ENCODE peak calls at places on chromosomes 3 and 15, in ten cellular contexts. Z is upper lobe of left lung, J is mesenchymal stem cell, A is cardiac muscle cell, O is lower lobe of right lung, F is A673, X is T-helper 17 cell, P is astrocyte, H is left lung, V is adrenal gland. S is an unnamed sample. For H3K9me3, the result is how much of the 10 kb centered on the place peaks cover.

GRCh38 chr3:141039573-141039972 is 11.6 kb upstream of the SPSB4 start:
- DNase-seq in Z (no peak), J (no peak), A (no peak), O (no peak), F (no peak), X (no peak), P (no peak), H (no peak), V (no peak), S (no peak)

GRCh38 chr15:90594297-90594696 is 64.6 kb downstream of the CRTC3 start:
- DNase-seq in Z (peak), J (no peak), A (no peak), O (peak), F (peak), X (peak), P (peak), H (peak), V (peak), S (peak)

GRCh38 chr15:99213187-99213811 is 36.1 kb downstream of the TTC23 start:
- DNase-seq in Z (peak), J (peak), A (peak), O (peak), F (peak), X (peak), P (peak), H (peak), V (peak), S (peak)

GRCh38 chr3:187975571-187976360 is 178.2 kb upstream of the LPP start:
- DNase-seq in Z (no peak), J (no peak), A (no peak), O (no peak), F (no peak), X (no peak), P (no peak), H (no peak), V (no peak), S (no peak)

GRCh38 chr3:64344721-64345207 is 119.5 kb upstream of the PRICKLE2 start:
- DNase-seq in Z (peak), J (peak), A (peak), O (no peak), F (no peak), X (no peak), P (peak), H (no peak), V (no peak), S (no peak)

GRCh38 chr3:53795176-53795575 is 51.0 kb downstream of the CHDH start:
- DNase-seq in Z (no peak), J (no peak), A (no peak), O (no peak), F (no peak), X (no peak), P (no peak), H (no peak), V (no peak), S (no peak)

GRCh38 chr3:148748323-148748722 is 50.6 kb downstream of the AGTR1 start:
- DNase-seq in Z (no peak), J (no peak), A (no peak), O (no peak), F (no peak), X (no peak), P (no peak), H (no peak), V (no peak), S (no peak)

GRCh38 chr3:16600771-16601538 is 4.3 kb downstream of the DAZL start:
- DNase-seq in Z (peak), J (peak), A (peak), O (peak), F (peak), X (peak), P (peak), H (peak), V (peak), S (peak)

GRCh38 chr15:78023081-78023665 is 54.3 kb downstream of the TBC1D2B start:
- DNase-seq in Z (no peak), J (no peak), A (no peak), O (no peak), F (no peak), X (no peak), P (no peak), H (no peak), V (no peak), S (no peak)

GRCh38 chr3:42161050-42161935 is 70.1 kb downstream of the TRAK1 start:
- DNase-seq in Z (no peak), J (peak), A (no peak), O (no peak), F (no peak), X (no peak), P (peak), H (no peak), V (no peak), S (no peak)

GRCh38 chr3:147385059-147386012 is 21.0 kb downstream of the ZIC4 start:
- DNase-seq in Z (no peak), J (no peak), A (no peak), O (no peak), F (no peak), X (no peak), P (no peak), H (no peak), V (no peak), S (no peak)

GRCh38 chr15:36498922-36499321 is 80.5 kb upstream of the CDIN1 start:
- DNase-seq in Z (no peak), J (no peak), A (no peak), O (no peak), F (no peak), X (no peak), P (no peak), H (no peak), V (no peak), S (no peak)

GRCh38 chr3:59444293-59444671 is 394.5 kb upstream of the CFAP20DC start:
- DNase-seq in Z (no peak), J (no peak), A (no peak), O (no peak), F (no peak), X (no peak), P (no peak), H (no peak), V (no peak), S (no peak)

GRCh38 chr3:126064627-126065258 is 19.2 kb downstream of the SLC41A3 start:
- DNase-seq in Z (peak), J (no peak), A (no peak), O (peak), F (peak), X (no peak), P (no peak), H (no peak), V (no peak), S (no peak)

GRCh38 chr3:132554437-132554836 is 42.6 kb upstream of the ACKR4 start:
- DNase-seq in Z (no peak), J (no peak), A (no peak), O (no peak), F (no peak), X (no peak), P (peak), H (no peak), V (no peak), S (no peak)

GRCh38 chr3:46127503-46127902 is 80.6 kb downstream of the CCR1 start:
- DNase-seq in Z (no peak), J (peak), A (no peak), O (no peak), F (no peak), X (no peak), P (peak), H (no peak), V (no peak), S (no peak)

GRCh38 chr15:88992912-88993376 is 79.8 kb upstream of the MFGE8 start:
- DNase-seq in Z (no peak), J (no peak), A (no peak), O (no peak), F (no peak), X (no peak), P (no peak), H (no peak), V (no peak), S (no peak)

GRCh38 chr3:9915252-9916141 is 1.4 kb upstream of the IL17RC start:
- DNase-seq in Z (peak), J (peak), A (peak), O (peak), F (peak), X (no peak), P (peak), H (peak), V (peak), S (peak)

GRCh38 chr15:38991126-38991525 is 426.5 kb upstream of the RASGRP1 start:
- DNase-seq in Z (no peak), J (peak), A (peak), O (no peak), F (peak), X (no peak), P (peak), H (no peak), V (no peak), S (no peak)

GRCh38 chr3:33808559-33808958 is 10.1 kb downstream of the PDCD6IP start:
- DNase-seq in Z (no peak), J (no peak), A (no peak), O (no peak), F (no peak), X (no peak), P (no peak), H (no peak), V (no peak), S (no peak)

DNA sequence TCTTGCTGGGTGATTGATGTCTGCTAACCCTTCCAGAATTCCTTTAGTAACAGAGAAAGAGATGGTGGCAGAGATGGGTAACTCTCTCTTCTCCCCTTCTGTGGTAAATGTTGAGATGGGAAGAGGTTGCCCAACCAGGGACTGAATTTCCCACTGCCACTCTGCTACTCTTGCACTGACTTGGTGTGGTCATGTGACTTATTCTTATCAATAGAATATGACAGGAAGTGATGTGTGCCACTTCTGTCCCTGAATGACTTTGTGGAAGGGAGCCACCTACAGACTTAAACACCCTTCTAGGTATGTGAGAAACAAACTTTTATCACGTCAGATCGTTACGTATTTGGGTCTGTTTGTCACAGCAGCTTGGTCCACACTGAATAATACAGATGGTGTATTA is 132.9 kb downstream of the ZNF621 start:
- DNase-seq in Z (no peak), J (no peak), A (no peak), O (no peak), F (no peak), X (no peak), P (no peak), H (no peak), V (no peak), S (no peak)
- H3K9me3 ChIP-seq in Z (under half), J (under half), A (under half), O (under half), F (under half), X (under half), P (under half), H (under half), V (under half), S (under half)

GRCh38 chr15:24976932-24977331 is 22.1 kb downstream of the SNRPN start:
- DNase-seq in Z (no peak), J (no peak), A (no peak), O (no peak), F (no peak), X (no peak), P (no peak), H (no peak), V (no peak), S (no peak)
- H3K9me3 ChIP-seq in Z (under half), J (under half), A (under half), O (under half), F (under half), X (under half), P (under half), H (under half), V (under half), S (under half)

GRCh38 chr15:79914728-79915127 is 17.9 kb upstream of the MTHFS start:
- DNase-seq in Z (no peak), J (no peak), A (no peak), O (no peak), F (no peak), X (no peak), P (no peak), H (no peak), V (no peak), S (no peak)

GRCh38 chr15:79916424-79916823 is 19.6 kb upstream of the MTHFS start:
- DNase-seq in Z (no peak), J (no peak), A (no peak), O (no peak), F (no peak), X (no peak), P (no peak), H (no peak), V (no peak), S (no peak)

GRCh38 chr15:79919749-79920511 is 23.1 kb upstream of the MTHFS start:
- DNase-seq in Z (no peak), J (no peak), A (no peak), O (no peak), F (no peak), X (no peak), P (no peak), H (no peak), V (no peak), S (no peak)

GRCh38 chr15:79919090-79919748 is 22.4 kb upstream of the MTHFS start:
- DNase-seq in Z (no peak), J (no peak), A (no peak), O (no peak), F (no peak), X (no peak), P (no peak), H (no peak), V (no peak), S (no peak)

DNA sequence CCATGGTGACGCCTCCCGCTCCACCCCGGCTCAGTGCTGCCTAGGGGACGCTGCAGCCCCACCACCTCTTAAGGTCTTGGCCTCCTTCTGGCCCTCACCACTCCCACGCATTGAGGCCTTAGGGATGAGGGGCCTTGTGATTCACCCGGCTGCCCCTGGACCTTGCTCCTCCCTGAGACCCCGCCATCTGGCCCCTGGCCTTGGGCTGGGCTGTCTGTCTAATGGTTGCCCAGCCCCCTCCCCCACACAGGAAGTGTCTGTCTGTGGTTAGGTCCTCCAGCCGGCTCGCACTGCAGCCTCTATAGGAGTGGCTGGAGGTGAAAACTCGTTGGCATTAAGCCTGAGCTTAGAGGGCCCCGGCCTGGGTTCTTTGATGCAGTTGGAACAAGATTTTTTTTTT is 21.5 kb upstream of the MTHFS start:
- DNase-seq in Z (no peak), J (no peak), A (no peak), O (peak), F (no peak), X (no peak), P (no peak), H (no peak), V (no peak), S (no peak)
- H3K9me3 ChIP-seq in Z (half or more), J (half or more), A (under half), O (half or more), F (half or more), X (under half), P (under half), H (under half), V (under half), S (half or more)

GRCh38 chr3:11407644-11408043 is 135.4 kb downstream of the ATG7 start:
- DNase-seq in Z (no peak), J (no peak), A (no peak), O (no peak), F (no peak), X (no peak), P (no peak), H (no peak), V (no peak), S (no peak)
- H3K9me3 ChIP-seq in Z (under half), J (under half), A (under half), O (under half), F (under half), X (under half), P (under half), H (under half), V (under half), S (under half)

DNA sequence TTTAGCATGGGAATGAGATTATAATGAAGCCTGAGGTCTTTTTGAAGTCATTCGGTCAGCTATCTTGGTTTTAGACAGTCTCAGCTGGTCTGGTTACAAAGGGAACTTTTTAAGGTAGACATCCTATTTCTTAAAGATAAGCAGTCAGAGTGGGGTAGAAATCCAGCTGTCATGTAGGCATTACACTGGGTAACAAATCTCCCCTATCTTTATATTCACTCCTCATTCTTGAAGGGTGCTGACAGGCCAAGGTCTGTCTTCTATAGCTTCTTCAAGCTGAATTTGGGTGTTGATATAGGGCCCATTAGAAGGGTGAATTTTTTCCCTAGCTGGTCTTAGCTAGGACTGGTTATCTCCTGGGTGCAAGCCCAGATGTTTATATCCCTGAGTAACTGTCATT is 21.2 kb upstream of the NDN start:
- DNase-seq in Z (no peak), J (no peak), A (no peak), O (no peak), F (no peak), X (no peak), P (no peak), H (no peak), V (no peak), S (no peak)
- H3K9me3 ChIP-seq in Z (under half), J (under half), A (under half), O (under half), F (half or more), X (under half), P (under half), H (under half), V (under half), S (under half)

DNA sequence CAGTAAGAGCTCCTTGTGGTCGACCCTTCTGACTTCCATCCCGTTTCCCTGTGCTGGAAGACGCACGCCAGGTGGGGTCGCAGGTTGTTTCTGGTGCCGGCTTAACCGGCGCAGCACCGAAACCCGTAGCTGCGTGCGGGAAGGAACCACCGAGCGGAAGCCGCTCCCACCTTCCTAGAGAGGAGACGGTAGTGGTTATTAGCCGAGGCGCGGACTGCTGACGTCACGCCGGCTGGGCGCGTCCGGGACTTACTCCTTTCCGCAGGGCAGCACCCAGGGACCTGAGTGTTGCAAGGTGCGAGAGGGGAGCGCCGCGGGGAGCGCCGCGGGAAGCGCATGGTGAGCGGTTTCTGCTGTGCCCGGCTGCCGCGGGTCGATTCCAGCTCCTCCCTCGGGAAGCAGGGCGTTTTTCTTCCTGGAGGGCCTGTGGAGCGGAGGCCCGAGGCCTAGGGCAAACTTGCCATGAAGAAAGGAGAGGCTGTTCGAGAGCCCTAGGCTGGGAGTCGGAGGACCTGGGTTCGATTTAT is at the start of gene ZNF501:
- DNase-seq in Z (peak), J (peak), A (peak), O (peak), F (peak), X (peak), P (peak), H (peak), V (peak), S (peak)
- H3K9me3 ChIP-seq in Z (half or more), J (half or more), A (under half), O (half or more), F (under half), X (under half), P (half or more), H (under half), V (under half), S (half or more)

GRCh38 chr3:31993843-31994242 is 12.3 kb downstream of the ZNF860 start:
- DNase-seq in Z (no peak), J (no peak), A (no peak), O (no peak), F (no peak), X (no peak), P (no peak), H (no peak), V (no peak), S (no peak)
- H3K9me3 ChIP-seq in Z (under half), J (half or more), A (under half), O (under half), F (under half), X (under half), P (under half), H (under half), V (under half), S (under half)

GRCh38 chr15:95739161-95739560 is 591.3 kb upstream of the NR2F2 start:
- DNase-seq in Z (no peak), J (no peak), A (no peak), O (no peak), F (no peak), X (no peak), P (no peak), H (no peak), V (no peak), S (no peak)
- H3K9me3 ChIP-seq in Z (under half), J (under half), A (under half), O (under half), F (under half), X (under half), P (under half), H (under half), V (under half), S (under half)